ENCODE peak calls at places on chromosomes 13 and 19, in five cellular contexts. H, R, Z, J and A are unnamed samples.

GRCh38 chr19:56138069-56138468 is 3.0 kb upstream of the ZNF444 start:
- DNase-seq in R (no peak), Z (no peak), J (no peak), H (no peak), A (no peak)

GRCh38 chr19:898663-899062 is 5.4 kb downstream of the RNU6-9 start:
- DNase-seq in J (no peak), R (no peak), Z (no peak), H (no peak), A (peak; percentile 62)

GRCh38 chr13:113209336-113209879 is at the start of gene CUL4A:
- DNase-seq in J (peak; percentile 40), R (peak; percentile 94), Z (peak; percentile 80), H (peak; percentile 29), A (peak; percentile 90)

GRCh38 chr19:328025-328505 is 16.5 kb downstream of the MIER2 start:
- DNase-seq in H (no peak), Z (no peak), J (no peak), R (no peak), A (no peak)

GRCh38 chr19:56639217-56639616 is 3.7 kb upstream of the SMIM17 start:
- DNase-seq in Z (no peak), J (no peak), H (no peak), R (no peak), A (no peak)

GRCh38 chr19:46288896-46289588 is 7.8 kb upstream of the HIF3A start:
- DNase-seq in R (no peak), Z (peak; percentile 57), H (no peak), J (no peak), A (no peak)

GRCh38 chr19:30304540-30304939 is 67.6 kb upstream of the ZNF536 start:
- DNase-seq in J (no peak), R (no peak), Z (no peak), H (no peak), A (no peak)

GRCh38 chr13:113533441-113533840 is 42.9 kb upstream of the DCUN1D2 start:
- DNase-seq in Z (no peak), H (no peak), J (no peak), R (no peak), A (no peak)

GRCh38 chr19:952680-953500 is 27.1 kb downstream of the ARID3A start:
- DNase-seq in J (no peak), H (no peak), R (no peak), Z (no peak), A (no peak)

GRCh38 chr13:75355609-75356008 is 126.4 kb downstream of the TBC1D4 start:
- DNase-seq in J (no peak), Z (no peak), H (no peak), R (no peak), A (no peak)

GRCh38 chr19:51166846-51167490 is 24.9 kb downstream of the SIGLEC7 start:
- DNase-seq in H (peak; percentile 17), J (peak; percentile 12), R (no peak), Z (no peak), A (no peak)

GRCh38 chr19:50793558-50794065 is 3.4 kb downstream of the ACP4 start:
- DNase-seq in Z (no peak), R (peak; percentile 26), J (no peak), H (no peak), A (no peak)

GRCh38 chr19:4067396-4068057 is 828 bp upstream of the ZBTB7A start:
- DNase-seq in J (no peak), H (no peak), R (peak; percentile 49), Z (peak; percentile 59), A (peak; percentile 81)

GRCh38 chr13:50452761-50453160 is 390.7 kb downstream of the DLEU7 start:
- DNase-seq in Z (no peak), R (no peak), J (no peak), H (no peak), A (no peak)

GRCh38 chr13:26759907-26760834 is at the start of gene GPR12:
- DNase-seq in H (no peak), R (peak; percentile 44), Z (no peak), J (no peak), A (peak; percentile 62)

GRCh38 chr19:11539495-11540365 is 1.1 kb downstream of the CNN1 start:
- DNase-seq in R (peak; percentile 68), H (no peak), J (no peak), Z (peak; percentile 59), A (peak; percentile 68)

GRCh38 chr19:13955662-13956364 is 3.5 kb downstream of the DCAF15 start:
- DNase-seq in R (no peak), J (no peak), Z (no peak), H (no peak), A (no peak)